ENCODE peak calls at places on chromosomes 3 and 15, in nine cellular contexts. S is fibroblast of mammary gland, J is prostate gland, R is heart left ventricle, Y is left lung, D is neural progenitor cell, M is right atrium auricular region, T is AG04450, X is H1. A is an unnamed sample.
A peak's percentile ranks its signal among the peaks of the same experiment; 100 is the strongest.

GRCh38 chr3:108512671-108513070 is 2.3 kb upstream of the MYH15 start:
- DNase-seq in Y (no peak), S (no peak), R (no peak), X (no peak), D (no peak), J (peak; percentile 13), T (no peak), M (no peak), A (no peak)

GRCh38 chr3:158768881-158769518 is 32.9 kb upstream of the MFSD1 start:
- DNase-seq in M (no peak), T (peak; percentile 92), X (no peak), Y (no peak), S (peak; percentile 96), D (peak; percentile 11), R (no peak), J (peak; percentile 56), A (peak; percentile 78)

GRCh38 chr3:18432752-18433151 is 7.6 kb upstream of the SATB1 start:
- DNase-seq in T (no peak), R (no peak), S (no peak), D (no peak), M (no peak), X (no peak), J (no peak), Y (no peak), A (no peak)

GRCh38 chr3:147410126-147410517 is 957 bp downstream of the ZIC1 start:
- DNase-seq in D (peak; percentile 47), S (no peak), M (no peak), X (no peak), J (no peak), R (no peak), Y (no peak), T (no peak), A (no peak)

GRCh38 chr3:40768536-40768935 is 243.8 kb downstream of the ZNF621 start:
- DNase-seq in S (peak; percentile 92), J (no peak), R (no peak), T (no peak), M (no peak), X (no peak), D (no peak), Y (no peak), A (no peak)

GRCh38 chr3:125052671-125053303 is 3.0 kb downstream of the HEG1 start:
- DNase-seq in M (no peak), T (no peak), J (no peak), Y (no peak), X (no peak), D (peak; percentile 44), S (peak; percentile 94), R (peak; percentile 48), A (no peak)

GRCh38 chr3:99269606-99270355 is 368.3 kb upstream of the DCBLD2 start:
- DNase-seq in X (no peak), T (no peak), D (no peak), J (peak; percentile 6), Y (no peak), M (peak; percentile 72), S (peak; percentile 34), R (peak; percentile 36), A (no peak)

GRCh38 chr15:99421172-99421656 is 144.6 kb upstream of the MEF2A start:
- DNase-seq in J (no peak), S (no peak), X (peak; percentile 43), R (no peak), D (peak; percentile 61), T (no peak), Y (no peak), M (no peak), A (no peak)

GRCh38 chr3:168060317-168060716 is 35.4 kb downstream of the GOLIM4 start:
- DNase-seq in J (no peak), D (no peak), Y (no peak), S (no peak), M (no peak), R (no peak), T (no peak), X (no peak), A (no peak)

GRCh38 chr3:69290006-69290405 is 95.9 kb downstream of the FRMD4B start:
- DNase-seq in Y (peak; percentile 65), D (no peak), T (no peak), X (no peak), J (no peak), S (peak; percentile 21), M (peak; percentile 76), R (peak; percentile 67), A (no peak)

GRCh38 chr15:41607033-41607432 is 48.0 kb downstream of the TYRO3 start:
- DNase-seq in Y (no peak), S (peak; percentile 96), J (no peak), M (no peak), T (peak; percentile 86), R (no peak), X (no peak), D (no peak), A (peak; percentile 22)

GRCh38 chr3:71069797-71070196 is 513.7 kb downstream of the FOXP1 start:
- DNase-seq in Y (peak; percentile 60), M (peak; percentile 88), D (peak; percentile 65), J (peak; percentile 86), T (no peak), X (peak; percentile 57), R (peak; percentile 64), S (peak; percentile 83), A (no peak)

GRCh38 chr15:69499521-69500201 is 47.0 kb downstream of the RPLP1 start:
- DNase-seq in Y (no peak), D (peak; percentile 44), X (peak; percentile 44), M (peak; percentile 54), J (no peak), S (no peak), T (no peak), R (peak; percentile 71), A (no peak)

GRCh38 chr15:69504352-69505040 is 51.9 kb downstream of the RPLP1 start:
- DNase-seq in R (no peak), J (no peak), X (no peak), Y (no peak), T (no peak), M (peak; percentile 43), S (no peak), D (no peak), A (no peak)

GRCh38 chr15:69500339-69500738 is 47.7 kb downstream of the RPLP1 start:
- DNase-seq in T (no peak), R (no peak), Y (no peak), S (no peak), X (peak; percentile 24), J (no peak), M (peak; percentile 18), D (no peak), A (no peak)

GRCh38 chr15:69501456-69501855 is 48.8 kb downstream of the RPLP1 start:
- DNase-seq in M (peak; percentile 42), S (no peak), R (no peak), T (no peak), X (peak; percentile 10), Y (no peak), J (no peak), D (no peak), A (no peak)

GRCh38 chr15:69502470-69503045 is 49.9 kb downstream of the RPLP1 start:
- DNase-seq in X (peak; percentile 52), D (no peak), T (no peak), Y (no peak), M (peak; percentile 23), R (no peak), S (no peak), J (no peak), A (no peak)
- TF ChIP-seq CTCF in X (peak; percentile 39), D (peak; percentile 36), T (peak; percentile 20), Y (no peak), M (peak; percentile 33), R (peak; percentile 32), S (peak; percentile 17), J (no peak), A (peak; percentile 36)

GRCh38 chr3:132382267-132382666 is 35.0 kb upstream of the DNAJC13 start:
- DNase-seq in Y (no peak), S (no peak), J (no peak), R (no peak), X (peak; percentile 60), M (no peak), T (no peak), D (no peak), A (no peak)

GRCh38 chr3:132378846-132379245 is 38.5 kb upstream of the DNAJC13 start:
- DNase-seq in X (no peak), J (no peak), S (no peak), D (no peak), R (no peak), Y (no peak), T (no peak), M (no peak), A (no peak)

GRCh38 chr3:132378048-132378762 is 39.1 kb upstream of the DNAJC13 start:
- DNase-seq in X (no peak), D (no peak), J (no peak), T (no peak), R (no peak), Y (no peak), M (no peak), S (no peak), A (no peak)

GRCh38 chr3:132382688-132383194 is 34.6 kb upstream of the DNAJC13 start:
- DNase-seq in J (no peak), X (peak; percentile 66), T (no peak), D (no peak), S (no peak), M (no peak), Y (no peak), R (no peak), A (no peak)

GRCh38 chr3:132380979-132381944 is 36.0 kb upstream of the DNAJC13 start:
- DNase-seq in R (no peak), M (no peak), J (no peak), T (no peak), X (peak; percentile 57), S (peak; percentile 21), D (peak; percentile 44), Y (no peak), A (peak; percentile 34)
- H3K4me3 ChIP-seq in R (no peak overlapping the region), M (no peak overlapping the region), J (no peak overlapping the region), T (no peak overlapping the region), X (peak overlapping the region; percentile 46), S (no peak overlapping the region), D (peak overlapping the region; percentile 15), Y (no peak overlapping the region), A (no peak overlapping the region)

DNA sequence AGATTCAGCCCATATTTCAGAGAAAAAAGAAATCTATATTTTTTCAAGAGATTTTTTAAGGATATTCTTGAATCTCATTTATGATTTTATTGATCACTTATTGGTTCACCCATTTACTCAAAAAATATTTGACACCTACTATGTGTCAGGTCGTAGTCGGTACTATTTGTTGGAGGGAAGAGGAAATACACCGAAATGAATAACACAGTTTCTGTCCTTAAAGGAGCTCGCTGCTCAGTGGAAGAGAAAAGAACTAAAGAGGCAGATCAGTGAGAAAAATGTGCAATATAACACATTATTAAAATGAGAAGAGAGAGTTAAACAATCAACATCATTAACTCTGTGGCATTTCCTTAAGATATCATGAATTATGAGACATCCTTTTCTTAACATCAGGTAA is 56.0 kb upstream of the ADAMTS9 start:
- DNase-seq in J (no peak), Y (no peak), X (no peak), S (no peak), D (no peak), M (no peak), T (no peak), R (no peak), A (no peak)
- TF ChIP-seq CTCF in J (no peak), Y (no peak), X (no peak), S (no peak), D (no peak), M (no peak), T (no peak), R (no peak), A (no peak)

DNA sequence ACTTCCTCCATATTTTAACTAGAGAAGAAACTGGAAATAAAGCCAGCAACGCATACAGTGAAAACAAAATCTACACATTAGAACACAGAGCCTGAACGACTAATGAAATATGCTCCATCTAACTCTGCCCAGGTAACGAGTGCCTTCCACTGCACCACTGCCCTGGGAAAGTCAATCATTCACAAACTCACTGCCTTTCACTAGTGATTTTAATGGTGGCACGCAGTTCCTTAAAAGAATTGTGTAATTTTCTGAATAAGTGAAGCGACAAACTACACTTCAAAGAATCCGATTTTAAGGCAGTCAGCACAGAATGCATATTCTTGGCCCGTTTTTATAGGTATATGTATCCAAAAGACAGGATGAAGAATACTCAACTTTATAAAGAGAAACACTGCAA is 416.0 kb downstream of the SHQ1 start:
- DNase-seq in T (no peak), M (no peak), X (no peak), D (no peak), S (no peak), R (no peak), J (no peak), Y (no peak), A (no peak)
- H3K4me3 ChIP-seq in T (no peak overlapping the region), M (no peak overlapping the region), X (no peak overlapping the region), D (no peak overlapping the region), S (no peak overlapping the region), R (no peak overlapping the region), J (no peak overlapping the region), Y (no peak overlapping the region), A (no peak overlapping the region)

A was measured in retinal pigment epithelial cell.